ENCODE peak calls at places on chromosomes 3 and 15, in eight cellular contexts. A, Z, D, N, X, T, R and V are unnamed samples. For H3K4me1, the result is how much of the 10 kb centered on the place peaks cover.

GRCh38 chr3:43641306-43642114 is 19.7 kb upstream of the ANO10 start:
- DNase-seq in R (no peak), A (no peak), N (no peak), Z (no peak), X (no peak), T (no peak), D (no peak), V (no peak)

GRCh38 chr3:77328631-77329030 is 288.7 kb downstream of the ROBO2 start:
- DNase-seq in Z (no peak), X (no peak), D (no peak), T (no peak), A (no peak), N (no peak), R (no peak), V (no peak)

GRCh38 chr3:191235331-191236314 is 36.6 kb downstream of the OSTN start:
- DNase-seq in D (no peak), N (no peak), X (no peak), Z (no peak), T (no peak), A (no peak), R (no peak), V (peak)

GRCh38 chr15:91227062-91227461 is 127.0 kb downstream of the SV2B start:
- DNase-seq in A (no peak), D (no peak), R (no peak), X (no peak), Z (no peak), N (no peak), T (no peak), V (no peak)

GRCh38 chr3:51379746-51380330 is 5.3 kb upstream of the MANF start:
- DNase-seq in N (no peak), A (no peak), X (no peak), Z (no peak), T (no peak), D (no peak), R (no peak), V (no peak)

GRCh38 chr3:129593230-129593594 is 13.3 kb downstream of the PLXND1 start:
- DNase-seq in X (no peak), N (no peak), D (no peak), T (peak), R (no peak), Z (no peak), A (no peak), V (no peak)

GRCh38 chr3:49626796-49627195 is 47.4 kb upstream of the APEH start:
- DNase-seq in Z (no peak), D (no peak), T (no peak), N (no peak), A (no peak), R (no peak), X (no peak), V (no peak)

GRCh38 chr3:140505256-140505655 is 172.6 kb upstream of the TRIM42 start:
- DNase-seq in N (no peak), D (no peak), Z (peak), R (no peak), T (no peak), X (no peak), A (no peak), V (no peak)

GRCh38 chr15:82093774-82094211 is 48.0 kb upstream of the MEX3B start:
- DNase-seq in D (peak), N (peak), R (peak), X (no peak), A (no peak), Z (no peak), T (no peak), V (no peak)

GRCh38 chr3:108661699-108662098 is 72.2 kb downstream of the DZIP3 start:
- DNase-seq in A (no peak), D (no peak), X (no peak), Z (no peak), R (no peak), N (no peak), T (no peak), V (no peak)

GRCh38 chr3:138438896-138439295 is 4.5 kb downstream of the ESYT3 start:
- DNase-seq in R (no peak), Z (no peak), X (no peak), D (no peak), N (no peak), A (no peak), T (peak), V (no peak)

GRCh38 chr3:46673151-46674030 is 20.1 kb downstream of the ALS2CL start:
- DNase-seq in X (no peak), A (peak), R (no peak), T (no peak), Z (peak), N (no peak), D (no peak), V (no peak)

GRCh38 chr15:101190196-101190595 is 61.7 kb downstream of the CHSY1 start:
- DNase-seq in R (no peak), X (no peak), A (no peak), T (no peak), N (no peak), D (no peak), Z (no peak), V (no peak)
- H3K27ac ChIP-seq in R (no peak), X (no peak), A (peak), T (no peak), N (no peak), D (no peak), Z (peak), V (no peak)

DNA sequence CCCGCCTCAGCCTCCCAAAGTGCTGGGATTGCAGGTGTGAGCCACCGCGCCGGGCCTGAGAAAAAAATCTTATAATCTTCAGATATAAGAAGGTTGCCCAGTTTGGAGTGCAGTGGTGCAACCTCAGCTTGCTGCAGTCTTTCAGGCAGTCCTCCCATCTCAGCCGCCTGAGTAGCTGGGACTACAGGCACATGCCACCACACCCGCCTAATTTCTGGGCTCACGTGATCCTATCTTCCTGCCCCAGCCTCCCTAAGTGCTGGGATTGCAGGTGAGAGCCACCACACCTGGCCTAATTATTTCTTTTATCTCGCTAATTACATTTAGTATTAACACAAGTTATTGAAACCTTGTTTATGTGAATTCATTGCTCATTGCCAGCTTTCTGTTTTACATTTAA is 13.5 kb downstream of the PAK2 start:
- DNase-seq in Z (no peak), A (no peak), N (no peak), R (no peak), X (no peak), T (no peak), D (no peak), V (no peak)
- H3K4me1 ChIP-seq in Z (under half), A (under half), N (under half), R (under half), X (under half), T (under half), D (under half), V (under half)

GRCh38 chr15:78316211-78317077 is 17.0 kb upstream of the SKIC8 start:
- DNase-seq in R (no peak), Z (no peak), X (no peak), N (peak), D (no peak), A (no peak), T (peak), V (no peak)
- H3K27ac ChIP-seq in R (no peak), Z (no peak), X (no peak), N (no peak), D (no peak), A (no peak), T (no peak), V (no peak)

GRCh38 chr15:98844261-98844660 is 163.3 kb downstream of the PGPEP1L start:
- DNase-seq in R (peak), Z (no peak), A (no peak), X (no peak), T (no peak), D (peak), N (no peak), V (no peak)
- H3K4me1 ChIP-seq in R (under half), Z (under half), A (under half), X (under half), T (under half), D (half or more), N (under half), V (under half)

GRCh38 chr3:39181408-39182335 is 10.7 kb downstream of the XIRP1 start:
- DNase-seq in D (no peak), Z (no peak), T (no peak), A (no peak), N (no peak), R (no peak), X (no peak), V (no peak)
- H3K27ac ChIP-seq in D (peak), Z (peak), T (no peak), A (peak), N (no peak), R (no peak), X (no peak), V (no peak)

DNA sequence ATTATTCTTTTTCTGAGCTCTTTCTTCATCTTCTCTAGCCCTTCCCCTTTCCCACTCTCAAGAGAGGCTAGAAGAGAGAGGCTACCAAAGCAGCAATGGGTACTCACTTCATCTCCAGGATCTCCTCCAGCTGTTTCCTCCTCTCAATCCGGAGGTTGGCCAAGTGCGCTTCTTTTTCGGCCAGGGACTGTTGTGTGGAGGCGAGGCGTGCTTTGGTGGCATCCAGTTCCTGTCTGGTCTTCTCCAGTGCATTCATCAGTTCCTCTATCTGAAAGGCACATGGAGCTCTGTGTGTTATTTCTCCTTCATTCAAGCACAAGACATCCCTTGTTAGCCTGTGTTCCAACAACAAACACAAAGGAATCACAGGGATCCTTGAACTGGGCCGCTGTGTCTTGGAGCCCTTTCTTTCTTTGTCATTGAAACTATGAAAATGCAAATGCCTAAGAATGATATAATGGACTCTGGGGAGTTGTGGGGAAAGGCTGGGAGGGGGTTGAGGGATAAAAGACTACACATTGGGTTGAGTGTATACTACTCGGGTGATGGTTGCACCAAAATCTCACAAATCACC is 401.3 kb upstream of the WNT5A start:
- DNase-seq in N (no peak), Z (no peak), X (no peak), T (no peak), A (no peak), D (no peak), R (no peak), V (no peak)
- H3K4me1 ChIP-seq in N (under half), Z (under half), X (under half), T (under half), A (under half), D (under half), R (under half), V (under half)

GRCh38 chr15:52379395-52380111 is 83.9 kb upstream of the MYO5C start:
- DNase-seq in N (no peak), X (no peak), D (no peak), R (no peak), A (no peak), Z (no peak), T (no peak), V (no peak)

GRCh38 chr15:52383100-52383588 is 87.5 kb upstream of the MYO5C start:
- DNase-seq in X (no peak), A (no peak), R (peak), D (no peak), Z (no peak), T (no peak), N (no peak), V (no peak)

GRCh38 chr15:52382647-52383046 is 87.0 kb upstream of the MYO5C start:
- DNase-seq in A (no peak), N (no peak), T (no peak), Z (no peak), R (no peak), X (no peak), D (no peak), V (no peak)

DNA sequence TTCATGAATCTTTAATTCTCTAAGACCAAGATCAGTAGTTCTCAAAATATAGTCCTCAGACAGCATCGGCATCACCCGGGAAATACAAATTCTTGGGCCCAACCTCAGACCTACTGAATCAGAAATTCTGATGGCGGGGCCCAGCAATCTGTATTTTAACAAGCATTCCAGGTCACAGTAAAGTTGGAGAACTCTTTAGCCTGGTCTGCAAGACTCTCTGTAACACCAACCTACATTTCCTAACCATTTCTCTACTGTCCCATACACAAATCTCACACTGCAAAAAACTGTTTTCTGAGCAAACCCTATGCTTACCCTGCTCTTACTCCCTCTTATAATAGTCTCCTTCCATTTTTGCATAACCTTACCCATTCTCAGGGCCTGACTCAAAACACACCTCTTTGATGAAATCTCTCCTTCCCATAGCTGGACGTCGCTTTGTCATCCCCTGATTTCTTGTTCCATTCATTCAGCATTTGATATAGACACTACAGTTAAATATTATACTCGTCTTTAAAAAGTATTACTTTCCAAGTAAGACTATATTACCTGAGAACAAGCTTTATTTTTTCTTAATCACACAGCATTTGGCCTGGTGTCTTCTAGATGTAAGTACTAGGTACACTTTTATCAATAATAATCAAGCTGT is 83.3 kb upstream of the MYO5C start:
- DNase-seq in D (no peak), R (no peak), N (no peak), T (no peak), X (no peak), Z (no peak), A (no peak), V (no peak)
- H3K27ac ChIP-seq in D (no peak), R (no peak), N (no peak), T (no peak), X (no peak), Z (peak), A (no peak), V (no peak)